ENCODE peak calls at places on chromosomes 12 and 14, in five cellular contexts. I is ovary, J is HepG2, Z is adipocyte, K is BJ. G is an unnamed sample.

GRCh38 chr12:127494961-127495915 is 771.7 kb upstream of the TMEM132C start:
- DNase-seq in I (no peak), J (no peak), Z (no peak), K (no peak), G (no peak)

GRCh38 chr14:93095742-93096510 is 19.8 kb downstream of the ITPK1 start:
- DNase-seq in I (no peak), J (no peak), Z (no peak), K (no peak), G (no peak)

GRCh38 chr12:27576667-27577347 is 52.8 kb downstream of the PPFIBP1 start:
- DNase-seq in I (no peak), J (no peak), Z (no peak), K (no peak), G (no peak)

GRCh38 chr14:72894623-72895378 is 900 bp upstream of the DPF3 start:
- DNase-seq in I (peak; percentile 25), J (no peak), Z (peak; percentile 54), K (no peak), G (no peak)

GRCh38 chr12:107641154-107641553 is 44.4 kb upstream of the PWP1 start:
- DNase-seq in I (no peak), J (no peak), Z (no peak), K (no peak), G (no peak)

GRCh38 chr12:12562016-12562483 is 613 bp downstream of the DUSP16 start:
- DNase-seq in I (peak; percentile 52), J (no peak), Z (peak; percentile 72), K (no peak), G (no peak)

GRCh38 chr12:64737539-64737938 is 21.7 kb downstream of the GNS start:
- DNase-seq in I (no peak), J (no peak), Z (no peak), K (no peak), G (no peak)

GRCh38 chr12:18895946-18896345 is 158.0 kb downstream of the CAPZA3 start:
- DNase-seq in I (no peak), J (no peak), Z (no peak), K (no peak), G (no peak)

GRCh38 chr14:24690492-24690891 is 56.5 kb upstream of the GZMB start:
- DNase-seq in I (no peak), J (no peak), Z (no peak), K (no peak), G (no peak)

GRCh38 chr14:20799444-20799843 is 3.2 kb downstream of the RNASE1 start:
- DNase-seq in I (no peak), J (no peak), Z (no peak), K (no peak), G (no peak)

GRCh38 chr14:32594766-32595165 is 265.7 kb downstream of the AKAP6 start:
- DNase-seq in I (no peak), J (no peak), Z (peak; percentile 80), K (peak; percentile 87), G (no peak)

GRCh38 chr12:98724384-98725155 is 79.5 kb downstream of the APAF1 start:
- DNase-seq in I (no peak), J (no peak), Z (no peak), K (no peak), G (no peak)

GRCh38 chr12:132719141-132719953 is 8.7 kb downstream of the PGAM5 start:
- DNase-seq in I (no peak), J (no peak), Z (no peak), K (no peak), G (no peak)

GRCh38 chr12:45543887-45544286 is 185.6 kb upstream of the ARID2 start:
- DNase-seq in I (peak; percentile 22), J (peak; percentile 53), Z (peak; percentile 92), K (peak; percentile 18), G (peak; percentile 62)

GRCh38 chr12:554001-554285 is 94.2 kb downstream of the B4GALNT3 start:
- DNase-seq in I (no peak), J (no peak), Z (no peak), K (no peak), G (no peak)

GRCh38 chr14:104240426-104241157 is 102.2 kb downstream of the KIF26A start:
- DNase-seq in I (peak; percentile 2), J (no peak), Z (no peak), K (no peak), G (no peak)

GRCh38 chr12:15963271-15963670 is 52.1 kb downstream of the DERA start:
- DNase-seq in I (no peak), J (no peak), Z (peak; percentile 33), K (no peak), G (no peak)

GRCh38 chr12:38904932-38905479 is 385 bp downstream of the CPNE8 start:
- DNase-seq in I (peak; percentile 81), J (peak; percentile 52), Z (no peak), K (peak; percentile 51), G (no peak)

GRCh38 chr12:131783915-131784541 is 44.2 kb upstream of the MMP17 start:
- DNase-seq in I (no peak), J (no peak), Z (peak; percentile 91), K (peak; percentile 68), G (peak; percentile 38)

GRCh38 chr12:68521321-68521839 is 89.3 kb upstream of the RAP1B start:
- DNase-seq in I (no peak), J (no peak), Z (peak; percentile 88), K (peak; percentile 68), G (peak; percentile 24)

GRCh38 chr14:104303705-104304425 is 165.5 kb downstream of the KIF26A start:
- DNase-seq in I (no peak), J (no peak), Z (no peak), K (no peak), G (no peak)

GRCh38 chr14:69658664-69659261 is 47.4 kb downstream of the SUSD6 start:
- DNase-seq in I (no peak), J (peak; percentile 64), Z (no peak), K (no peak), G (no peak)

GRCh38 chr12:55931317-55931779 is 386 bp downstream of the DGKA start:
- DNase-seq in I (peak; percentile 47), J (no peak), Z (no peak), K (no peak), G (no peak)

GRCh38 chr12:7130791-7131501 is 775 bp downstream of the CLSTN3 start:
- DNase-seq in I (peak; percentile 76), J (no peak), Z (peak; percentile 70), K (no peak), G (no peak)

DNA sequence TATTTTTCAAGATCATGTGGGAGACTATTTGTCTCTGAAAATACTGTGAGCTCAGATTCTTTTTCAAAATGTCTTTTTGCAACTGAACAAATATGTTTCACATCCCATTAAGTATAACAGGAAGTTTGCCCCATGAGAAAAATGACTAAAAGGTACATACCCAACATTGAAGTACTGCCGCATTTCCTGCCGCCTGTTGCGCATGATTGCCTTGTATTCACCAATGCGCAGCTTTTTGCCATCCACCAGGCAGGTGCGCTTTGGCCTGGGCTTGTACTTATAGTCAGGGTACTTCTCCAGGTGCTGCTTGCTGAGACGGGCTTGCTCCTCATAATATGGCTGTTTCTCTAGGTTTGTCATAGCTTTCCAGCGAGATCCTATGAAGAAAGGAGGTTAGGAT is 413.2 kb downstream of the SOX5 start:
- DNase-seq in I (no peak), J (no peak), Z (no peak), K (no peak), G (no peak)
- H3K4me3 ChIP-seq in I (no peak overlapping the region), J (no peak overlapping the region), Z (no peak overlapping the region), K (no peak overlapping the region), G (no peak overlapping the region)

DNA sequence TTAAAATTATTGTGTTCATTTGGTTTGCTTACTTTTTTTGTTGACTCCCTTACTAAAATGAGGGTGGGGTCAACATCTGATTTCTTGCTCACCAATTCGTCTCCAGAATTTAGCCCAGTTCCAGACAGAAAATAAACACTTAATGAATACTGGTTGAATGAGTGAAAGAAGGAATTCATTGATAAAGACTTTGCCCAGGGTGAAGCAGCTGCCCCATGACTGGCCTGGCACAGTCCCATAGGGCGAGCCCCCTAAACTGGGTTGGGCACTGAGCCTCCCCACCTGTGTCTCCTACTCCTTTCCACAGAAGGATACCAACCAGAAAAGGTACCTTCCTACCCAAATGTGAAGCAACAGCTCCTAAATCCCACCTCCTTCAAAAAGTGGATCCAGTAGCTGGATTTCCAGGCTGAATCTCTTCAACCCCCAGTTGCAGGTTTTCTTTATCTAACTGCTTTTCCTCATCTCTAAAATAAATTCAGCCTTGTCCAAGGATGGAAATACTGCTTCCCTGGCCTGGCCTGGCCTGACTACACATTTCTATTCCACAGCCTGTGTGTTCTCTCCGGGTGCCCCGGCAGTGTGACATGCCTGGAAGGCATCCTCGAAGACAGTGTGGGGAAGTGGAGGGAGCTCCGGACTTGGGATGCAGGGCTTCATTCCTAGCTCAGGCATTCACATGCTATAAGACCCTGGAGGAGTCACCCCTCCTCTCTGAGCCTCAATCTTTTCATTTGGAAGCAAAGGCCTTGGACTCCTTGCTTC is 7.6 kb downstream of the KRT3 start:
- DNase-seq in I (no peak), J (no peak), Z (no peak), K (no peak), G (no peak)
- H3K27me3 ChIP-seq in I (no peaks in the 10 kb centered on the region), J (peaks cover 4% of the 10 kb centered on the region), Z (peaks cover 71% of the 10 kb centered on the region), K (peaks cover 30% of the 10 kb centered on the region), G (peaks cover 28% of the 10 kb centered on the region)

GRCh38 chr14:103001651-103002396 is 55.5 kb downstream of the CDC42BPB start:
- DNase-seq in I (no peak), J (no peak), Z (no peak), K (no peak), G (no peak)

GRCh38 chr14:103001226-103001625 is 56.1 kb downstream of the CDC42BPB start:
- DNase-seq in I (no peak), J (no peak), Z (no peak), K (no peak), G (no peak)

GRCh38 chr14:103002578-103003350 is 54.6 kb downstream of the CDC42BPB start:
- DNase-seq in I (no peak), J (peak; percentile 3), Z (no peak), K (no peak), G (no peak)

GRCh38 chr14:103003850-103004249 is 53.5 kb downstream of the CDC42BPB start:
- DNase-seq in I (no peak), J (no peak), Z (no peak), K (no peak), G (no peak)

GRCh38 chr14:103003351-103003615 is 54.1 kb downstream of the CDC42BPB start:
- DNase-seq in I (no peak), J (no peak), Z (no peak), K (no peak), G (no peak)
- H3K4me3 ChIP-seq in I (no peak overlapping the region), J (no peak overlapping the region), Z (no peak overlapping the region), K (no peak overlapping the region), G (no peak overlapping the region)

GRCh38 chr12:3446235-3446634 is 44.8 kb upstream of the PRMT8 start:
- DNase-seq in I (no peak), J (no peak), Z (no peak), K (no peak), G (no peak)
- H3K27me3 ChIP-seq in I (no peaks in the 10 kb centered on the region), J (no peaks in the 10 kb centered on the region), Z (peaks cover 24% of the 10 kb centered on the region), K (peaks cover 5% of the 10 kb centered on the region), G (peaks cover 3% of the 10 kb centered on the region)

GRCh38 chr12:94151577-94151976 is 3.2 kb downstream of the PLXNC1 start:
- DNase-seq in I (no peak), J (peak; percentile 81), Z (no peak), K (no peak), G (no peak)
- H3K4me3 ChIP-seq in I (no peak overlapping the region), J (peak overlapping the region; percentile 90), Z (no peak overlapping the region), K (no peak overlapping the region), G (no peak overlapping the region)

G was measured in AG04450.